ENCODE peak calls at places on chromosomes 7 and 10, in nine cellular contexts. E is tibial artery, O is HFFc6, X is heart left ventricle, U is IMR-90, M is body of pancreas, D is breast epithelium, S is prostate gland, W is nephron progenitor cell. Y is an unnamed sample.

GRCh38 chr7:106959753-106960152 is 84.8 kb upstream of the PRKAR2B start:
- DNase-seq in S (no peak), U (no peak), M (no peak), D (no peak), E (no peak), W (peak; percentile 21), O (no peak), X (no peak), Y (no peak)

GRCh38 chr10:60346661-60347060 is 43.0 kb downstream of the ANK3 start:
- DNase-seq in U (no peak), O (no peak), M (no peak), S (no peak), E (no peak), X (no peak), D (no peak), W (no peak), Y (no peak)

GRCh38 chr7:50791921-50792341 is 9.2 kb upstream of the GRB10 start:
- DNase-seq in M (peak; percentile 58), W (no peak), D (no peak), X (no peak), O (no peak), E (no peak), U (peak; percentile 38), S (peak; percentile 38), Y (no peak)

GRCh38 chr7:108454674-108455523 is 1.3 kb downstream of the NRCAM start:
- DNase-seq in X (no peak), U (no peak), O (no peak), E (no peak), S (no peak), M (peak; percentile 32), D (no peak), W (peak; percentile 55), Y (peak; percentile 73)

GRCh38 chr7:29202651-29203069 is 8.1 kb downstream of the CHN2 start:
- DNase-seq in U (no peak), D (no peak), E (no peak), W (no peak), S (no peak), M (peak; percentile 54), X (peak; percentile 27), O (no peak), Y (no peak)

GRCh38 chr7:69123003-69123402 is 475.3 kb upstream of the AUTS2 start:
- DNase-seq in O (no peak), E (no peak), W (no peak), M (no peak), S (no peak), U (no peak), D (no peak), X (no peak), Y (no peak)

GRCh38 chr7:121449304-121449703 is 53.2 kb upstream of the FAM3C start:
- DNase-seq in S (no peak), W (no peak), D (no peak), U (no peak), X (no peak), M (peak; percentile 20), O (peak; percentile 18), E (no peak), Y (no peak)

GRCh38 chr10:48670978-48671913 is 13.4 kb upstream of the WDFY4 start:
- DNase-seq in D (no peak), W (peak; percentile 64), S (no peak), M (no peak), X (no peak), O (no peak), E (no peak), U (no peak), Y (no peak)

GRCh38 chr7:41333506-41333905 is 369.4 kb downstream of the INHBA start:
- DNase-seq in U (peak; percentile 87), S (no peak), M (no peak), D (no peak), X (no peak), O (peak; percentile 35), W (no peak), E (no peak), Y (no peak)

GRCh38 chr7:30937426-30937825 is 25.8 kb downstream of the AQP1 start:
- DNase-seq in E (no peak), O (no peak), D (no peak), S (no peak), W (no peak), U (no peak), M (peak; percentile 40), X (no peak), Y (no peak)

GRCh38 chr10:95729323-95730055 is 26.5 kb upstream of the ENTPD1 start:
- DNase-seq in U (no peak), W (no peak), M (no peak), S (no peak), E (no peak), O (no peak), D (no peak), X (no peak), Y (no peak)

GRCh38 chr7:7351156-7351555 is 168.8 kb downstream of the C1GALT1 start:
- DNase-seq in E (no peak), M (no peak), O (no peak), U (no peak), S (no peak), X (no peak), W (no peak), D (no peak), Y (no peak)

GRCh38 chr7:7354674-7355073 is 172.3 kb downstream of the C1GALT1 start:
- DNase-seq in M (no peak), W (no peak), S (peak; percentile 22), O (no peak), U (no peak), X (no peak), E (no peak), D (peak; percentile 64), Y (no peak)

GRCh38 chr7:7349156-7349555 is 166.8 kb downstream of the C1GALT1 start:
- DNase-seq in X (no peak), S (no peak), E (no peak), D (no peak), O (no peak), W (no peak), U (no peak), M (no peak), Y (no peak)

GRCh38 chr7:7351832-7352231 is 169.5 kb downstream of the C1GALT1 start:
- DNase-seq in M (no peak), E (no peak), W (no peak), X (no peak), S (no peak), D (no peak), O (no peak), U (no peak), Y (no peak)

GRCh38 chr7:7352845-7353244 is 170.5 kb downstream of the C1GALT1 start:
- DNase-seq in O (no peak), D (no peak), S (no peak), M (no peak), E (no peak), W (no peak), U (no peak), X (no peak), Y (no peak)
- TF ChIP-seq CTCF in O (no peak), D (no peak), S (no peak), M (no peak), E (no peak), W (no peak), U (no peak), X (no peak), Y (no peak)

GRCh38 chr7:128349121-128349825 is 5.6 kb upstream of the RBM28 start:
- DNase-seq in D (no peak), M (no peak), X (no peak), E (no peak), W (no peak), U (no peak), O (no peak), S (no peak), Y (no peak)

GRCh38 chr7:128341733-128342132 is 2.0 kb downstream of the RBM28 start:
- DNase-seq in O (no peak), D (no peak), U (no peak), E (no peak), W (no peak), X (no peak), S (no peak), M (no peak), Y (no peak)

GRCh38 chr7:128343554-128344430 is at the start of gene RBM28:
- DNase-seq in D (peak; percentile 80), X (peak; percentile 89), U (peak; percentile 90), M (peak; percentile 94), S (peak; percentile 72), E (peak; percentile 92), O (peak; percentile 88), W (peak; percentile 84), Y (peak; percentile 91)

GRCh38 chr7:128347573-128348147 is 4.0 kb upstream of the RBM28 start:
- DNase-seq in W (peak; percentile 75), M (peak; percentile 51), U (peak; percentile 45), E (no peak), X (peak; percentile 53), D (no peak), S (no peak), O (peak; percentile 18), Y (no peak)

DNA sequence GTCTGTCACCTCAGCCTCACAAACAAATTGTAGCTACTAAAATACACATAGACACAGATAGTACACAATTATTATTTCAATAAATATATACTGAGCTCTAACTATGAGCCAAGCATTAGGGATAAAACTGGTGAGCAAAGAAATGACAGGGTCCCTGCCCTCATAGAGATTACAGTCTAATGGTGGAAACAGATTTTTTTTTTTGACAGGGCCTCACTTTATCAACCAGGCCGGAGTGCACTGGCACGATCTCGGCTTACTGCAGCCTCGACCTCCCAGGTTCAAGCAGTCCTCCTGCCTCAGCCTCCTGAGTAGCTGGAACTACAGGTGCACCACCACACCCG is 695 bp upstream of the RBM28 start:
- DNase-seq in X (no peak), E (no peak), O (no peak), D (no peak), U (no peak), M (no peak), S (no peak), W (no peak), Y (no peak)
- TF ChIP-seq CTCF in X (no peak), E (no peak), O (no peak), D (no peak), U (no peak), M (no peak), S (no peak), W (no peak), Y (no peak)

GRCh38 chr10:55629792-55630490 is 731.1 kb downstream of the ZWINT start:
- DNase-seq in O (no peak), W (peak; percentile 65), E (no peak), D (no peak), U (peak; percentile 4), X (peak; percentile 28), M (peak; percentile 52), S (no peak), Y (peak; percentile 73)
- TF ChIP-seq CTCF in O (peak; percentile 35), W (peak; percentile 78), E (no peak), D (no peak), U (peak; percentile 27), X (peak; percentile 49), M (peak; percentile 20), S (peak; percentile 16), Y (peak; percentile 91)

DNA sequence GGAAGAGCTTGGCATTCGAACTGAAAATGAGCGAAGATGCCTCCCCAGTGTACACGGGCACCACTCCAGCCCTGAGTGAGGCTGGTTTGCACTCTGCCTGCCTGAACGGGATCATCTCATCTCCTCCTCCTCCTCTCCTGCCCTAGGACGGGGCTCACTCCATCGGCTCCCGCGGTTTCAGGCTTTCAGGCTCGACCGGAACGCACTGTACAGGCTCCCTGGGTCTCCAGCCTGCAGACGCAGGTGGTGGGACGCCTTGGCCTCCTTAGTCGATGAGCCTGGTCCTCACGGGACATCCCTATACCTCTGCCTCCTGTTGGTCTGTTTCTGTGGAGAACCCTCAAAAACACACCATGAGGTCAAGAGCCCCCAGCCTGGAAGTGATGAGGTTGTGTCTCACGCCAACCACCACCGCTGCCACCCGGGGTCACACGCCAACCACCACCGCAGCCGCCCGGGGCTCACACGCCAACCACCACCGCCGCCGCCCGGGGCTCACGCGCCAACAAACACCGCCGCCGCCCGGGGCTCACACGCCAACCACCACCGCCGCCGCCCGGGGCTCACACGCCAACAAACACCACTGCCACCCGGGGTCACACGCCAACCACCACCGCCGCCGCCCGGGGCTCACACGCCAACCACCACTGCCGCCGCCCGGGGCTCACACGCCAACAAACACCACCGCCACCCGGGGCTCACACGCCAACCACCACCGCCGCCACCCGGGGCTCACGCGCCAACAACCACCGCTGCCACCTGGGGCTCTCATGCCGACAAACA is 56.3 kb downstream of the FOXL3 start:
- DNase-seq in M (no peak), D (no peak), E (no peak), O (no peak), X (no peak), U (no peak), W (no peak), S (no peak), Y (no peak)
- TF ChIP-seq CTCF in M (no peak), D (no peak), E (no peak), O (no peak), X (no peak), U (no peak), W (no peak), S (no peak), Y (no peak)